ENCODE peak calls at places on chromosomes 3 and 15, in five cellular contexts. L is astrocyte of the spinal cord, M is psoas muscle, Q is neural progenitor cell, J is suprapubic skin. C is an unnamed sample.

GRCh38 chr3:186569779-186570095 is 783 bp upstream of the DNAJB11 start:
- DNase-seq in L (no peak), M (no peak), Q (no peak), J (no peak), C (no peak)

GRCh38 chr15:34808016-34808415 is 12.7 kb upstream of the ACTC1 start:
- DNase-seq in L (peak; percentile 31), M (no peak), Q (no peak), J (no peak), C (no peak)

GRCh38 chr15:77481670-77482069 is 61.0 kb downstream of the HMG20A start:
- DNase-seq in L (no peak), M (no peak), Q (no peak), J (no peak), C (no peak)

GRCh38 chr3:184795493-184796198 is 16.3 kb upstream of the VPS8 start:
- DNase-seq in L (no peak), M (no peak), Q (peak; percentile 59), J (no peak), C (no peak)

GRCh38 chr15:51244366-51244977 is 93.9 kb downstream of the CYP19A1 start:
- DNase-seq in L (no peak), M (no peak), Q (no peak), J (no peak), C (no peak)

GRCh38 chr15:75599396-75599795 is 20.3 kb upstream of the PTPN9 start:
- DNase-seq in L (no peak), M (no peak), Q (no peak), J (no peak), C (no peak)

GRCh38 chr15:34838282-34838681 is 42.9 kb upstream of the ACTC1 start:
- DNase-seq in L (no peak), M (no peak), Q (no peak), J (no peak), C (no peak)

GRCh38 chr3:58532794-58533220 is 4.2 kb downstream of the ACOX2 start:
- DNase-seq in L (peak; percentile 71), M (peak; percentile 73), Q (peak; percentile 80), J (no peak), C (peak; percentile 68)

GRCh38 chr3:101950985-101951733 is 101.8 kb downstream of the NFKBIZ start:
- DNase-seq in L (no peak), M (no peak), Q (no peak), J (no peak), C (no peak)

GRCh38 chr3:3683261-3683660 is 116.0 kb upstream of the LRRN1 start:
- DNase-seq in L (peak; percentile 61), M (no peak), Q (no peak), J (no peak), C (no peak)

GRCh38 chr3:16146015-16146730 is 28.3 kb upstream of the GALNT15 start:
- DNase-seq in L (no peak), M (no peak), Q (no peak), J (no peak), C (no peak)

GRCh38 chr3:49135499-49135898 is 2.6 kb upstream of the LAMB2 start:
- DNase-seq in L (no peak), M (no peak), Q (no peak), J (no peak), C (no peak)

GRCh38 chr3:16300881-16301359 is 35.9 kb downstream of the OXNAD1 start:
- DNase-seq in L (no peak), M (no peak), Q (no peak), J (no peak), C (peak; percentile 94)

GRCh38 chr15:101020945-101021344 is 101.8 kb downstream of the LRRK1 start:
- DNase-seq in L (no peak), M (no peak), Q (no peak), J (peak; percentile 43), C (no peak)

GRCh38 chr3:41117398-41117870 is 81.9 kb upstream of the CTNNB1 start:
- DNase-seq in L (peak; percentile 97), M (peak; percentile 83), Q (peak; percentile 15), J (peak; percentile 91), C (peak; percentile 94)

GRCh38 chr3:72953325-72953956 is 43.2 kb upstream of the PPP4R2 start:
- DNase-seq in L (no peak), M (no peak), Q (no peak), J (no peak), C (no peak)

GRCh38 chr3:43213631-43214030 is 72.7 kb upstream of the SNRK start:
- DNase-seq in L (no peak), M (no peak), Q (no peak), J (no peak), C (no peak)

GRCh38 chr3:39532777-39533176 is 65.3 kb downstream of the MOBP start:
- DNase-seq in L (no peak), M (no peak), Q (no peak), J (no peak), C (no peak)

GRCh38 chr15:64656508-64656907 is 118.9 kb downstream of the RBPMS2 start:
- DNase-seq in L (no peak), M (no peak), Q (no peak), J (no peak), C (no peak)

GRCh38 chr3:194220776-194221735 is 85.1 kb downstream of the HES1 start:
- DNase-seq in L (no peak), M (no peak), Q (no peak), J (no peak), C (no peak)

GRCh38 chr3:54817628-54818027 is 110.2 kb downstream of the LRTM1 start:
- DNase-seq in L (no peak), M (no peak), Q (no peak), J (no peak), C (no peak)

GRCh38 chr15:61034793-61035710 is 194.1 kb downstream of the RORA start:
- DNase-seq in L (peak; percentile 82), M (no peak), Q (no peak), J (no peak), C (no peak)

GRCh38 chr3:27119639-27120038 is 249.5 kb downstream of the NEK10 start:
- DNase-seq in L (no peak), M (no peak), Q (no peak), J (no peak), C (no peak)
- H3K4me3 ChIP-seq in L (no peak overlapping the region), M (no peak overlapping the region), Q (no peak overlapping the region), J (no peak overlapping the region), C (no peak overlapping the region)

GRCh38 chr15:56916825-56917477 is 1.5 kb upstream of the TCF12 start:
- DNase-seq in L (no peak), M (no peak), Q (no peak), J (no peak), C (no peak)
- H3K4me3 ChIP-seq in L (no peak overlapping the region), M (peak overlapping the region; percentile 93), Q (peak overlapping the region; percentile 96), J (peak overlapping the region; percentile 93), C (no peak overlapping the region)

DNA sequence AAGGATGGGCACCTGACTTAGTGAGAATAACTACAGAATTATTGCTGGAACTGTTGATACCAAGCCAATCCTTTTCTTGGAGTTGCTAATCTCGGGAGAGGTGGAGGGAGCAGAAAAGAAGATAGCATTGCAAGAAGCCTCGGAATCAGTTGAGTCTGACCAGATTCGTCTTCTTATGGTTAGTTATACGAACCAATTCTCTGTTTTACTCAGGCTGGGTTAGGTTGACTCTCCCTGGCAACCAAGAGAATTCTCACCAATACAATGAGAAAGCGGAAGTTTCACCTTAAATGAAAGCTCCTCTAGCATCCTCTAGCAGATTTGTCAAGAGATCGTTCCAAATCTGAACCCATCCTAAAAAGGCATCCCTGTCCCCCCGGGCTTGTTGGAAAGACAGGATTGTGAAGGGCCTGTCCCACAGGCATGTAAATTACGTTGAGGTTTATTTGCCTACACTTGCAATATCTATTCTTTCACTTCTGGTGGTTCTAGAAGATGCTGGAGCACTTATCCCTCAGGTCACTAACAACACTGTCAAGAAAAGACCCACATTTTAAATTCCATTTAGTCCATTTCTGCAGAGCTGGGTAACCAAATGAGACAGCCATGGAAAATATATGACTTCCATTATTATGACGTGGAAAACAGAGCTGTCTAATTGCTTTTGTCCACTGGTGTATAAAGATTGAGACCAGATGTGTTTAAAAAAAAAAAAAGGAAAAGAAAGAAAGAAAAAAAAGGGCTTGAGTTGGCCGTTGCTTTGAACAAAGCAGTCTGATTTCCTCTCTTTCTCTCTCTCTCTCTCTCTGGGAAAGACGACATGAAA is 43.3 kb upstream of the UBE2E1 start:
- DNase-seq in L (no peak), M (no peak), Q (no peak), J (no peak), C (no peak)
- H3K4me3 ChIP-seq in L (no peak overlapping the region), M (peak overlapping the region; percentile 48), Q (no peak overlapping the region), J (peak overlapping the region; percentile 24), C (no peak overlapping the region)

DNA sequence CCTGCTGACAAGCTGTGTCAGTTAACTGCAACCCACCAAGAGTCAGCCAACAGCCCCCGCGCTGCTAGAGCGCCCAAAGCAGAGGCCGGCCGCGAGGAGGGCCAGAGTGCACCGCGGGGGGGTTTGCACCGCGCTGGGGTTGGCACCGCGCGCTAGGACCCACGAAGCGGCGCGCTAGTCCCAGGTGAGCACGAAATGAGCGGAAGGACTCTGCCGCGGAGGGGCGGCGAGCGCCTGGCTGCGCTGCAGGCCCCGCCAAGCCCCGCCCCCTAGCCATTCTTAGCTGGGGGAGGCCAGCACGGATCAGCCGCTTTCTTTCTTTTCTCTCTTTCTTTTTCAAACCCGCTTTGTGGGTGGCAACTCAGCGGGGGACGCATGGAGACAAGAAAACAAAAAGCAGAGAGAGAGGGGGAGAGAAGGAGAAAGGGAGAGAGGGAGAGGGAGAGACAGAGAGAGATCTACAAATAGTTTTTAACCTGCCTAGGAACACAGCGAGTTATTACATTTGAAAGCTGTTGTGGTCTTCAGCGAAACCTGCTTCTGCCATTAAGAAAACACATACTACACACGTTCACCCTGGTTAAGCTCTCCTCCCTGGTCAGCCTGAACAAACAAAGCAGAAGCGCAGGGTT is 6.9 kb upstream of the FOXB1 start:
- DNase-seq in L (no peak), M (no peak), Q (peak; percentile 95), J (no peak), C (peak; percentile 79)
- H3K4me3 ChIP-seq in L (no peak overlapping the region), M (peak overlapping the region; percentile 56), Q (peak overlapping the region; percentile 47), J (no peak overlapping the region), C (peak overlapping the region; percentile 51)

GRCh38 chr3:62723636-62724217 is 151.5 kb downstream of the CADPS start:
- DNase-seq in L (no peak), M (no peak), Q (peak; percentile 35), J (no peak), C (no peak)

GRCh38 chr3:62723171-62723570 is 152.0 kb downstream of the CADPS start:
- DNase-seq in L (no peak), M (no peak), Q (no peak), J (no peak), C (no peak)

GRCh38 chr3:62718011-62718410 is 157.2 kb downstream of the CADPS start:
- DNase-seq in L (peak; percentile 6), M (no peak), Q (no peak), J (no peak), C (no peak)

GRCh38 chr3:62722344-62722743 is 152.9 kb downstream of the CADPS start:
- DNase-seq in L (no peak), M (no peak), Q (no peak), J (no peak), C (no peak)

DNA sequence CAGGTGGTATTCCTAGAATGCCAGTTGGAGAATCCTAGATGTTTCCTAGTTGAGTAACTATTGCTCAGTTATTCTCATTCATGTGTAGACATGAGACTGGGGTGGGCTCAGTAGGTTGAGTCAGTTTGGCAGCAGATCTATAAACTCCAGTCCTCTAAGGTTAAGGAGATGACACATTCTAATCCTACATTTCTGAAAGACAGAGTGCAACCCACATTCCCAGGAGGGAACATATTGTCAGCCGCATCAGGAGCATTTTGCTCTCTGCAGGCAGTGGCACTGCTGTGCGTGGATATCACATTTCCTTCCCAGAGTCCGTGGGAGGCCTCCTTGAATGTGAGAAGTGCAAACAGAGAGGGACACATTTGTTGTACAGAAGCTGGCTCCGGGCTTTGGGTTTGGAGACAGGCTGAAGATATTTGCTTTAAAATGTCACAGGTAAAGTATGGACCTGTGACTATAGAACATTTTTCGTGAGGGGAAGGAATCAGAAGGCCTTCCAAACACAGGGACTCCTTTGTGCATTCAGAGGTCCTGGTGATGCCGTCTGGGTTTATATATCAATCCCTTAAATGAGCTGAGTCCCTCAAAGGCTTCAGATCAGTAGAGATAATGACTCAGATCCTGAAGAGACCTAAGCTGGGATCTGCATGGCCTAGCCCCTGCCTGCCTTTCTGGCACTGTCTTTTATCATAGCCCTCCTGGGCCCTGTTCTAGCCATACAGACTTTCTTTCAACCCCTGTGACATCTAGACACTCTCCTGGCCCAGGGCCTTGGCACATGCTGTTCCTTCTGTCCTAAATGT is 156.5 kb downstream of the CADPS start:
- DNase-seq in L (peak; percentile 20), M (no peak), Q (no peak), J (no peak), C (no peak)
- H3K4me3 ChIP-seq in L (no peak overlapping the region), M (no peak overlapping the region), Q (no peak overlapping the region), J (no peak overlapping the region), C (no peak overlapping the region)

C was measured in Jurkat, Clone E6-1.